ENCODE peak calls at places on chromosome 12, in nine cellular contexts. M is cardiac fibroblast; T is heart right ventricle; X is psoas muscle; C is PC-9; Y is endothelial cell of umbilical vein; B is CD4-positive, alpha-beta T cell; P is glutamatergic neuron; J is WTC11. K is an unnamed sample.

GRCh38 chr12:16555630-16556029 is 50.3 kb downstream of the LMO3 start:
- DNase-seq in M (peak), T (no peak), X (no peak), C (no peak), Y (no peak), B (no peak), P (no peak), J (peak), K (no peak)

GRCh38 chr12:56082967-56083366 is 3.0 kb downstream of the ERBB3 start:
- DNase-seq in M (no peak), T (no peak), X (no peak), C (no peak), Y (no peak), B (no peak), P (no peak), J (no peak), K (no peak)

GRCh38 chr12:28650906-28651305 is 460.6 kb downstream of the CCDC91 start:
- DNase-seq in M (no peak), T (no peak), X (no peak), C (no peak), Y (no peak), B (no peak), P (no peak), J (no peak), K (no peak)

GRCh38 chr12:77686760-77687159 is 143.9 kb upstream of the NAV3 start:
- DNase-seq in M (peak), T (no peak), X (no peak), C (no peak), Y (peak), B (no peak), P (no peak), J (no peak), K (no peak)

GRCh38 chr12:3304436-3305135 is 186.4 kb upstream of the PRMT8 start:
- DNase-seq in M (peak), T (no peak), X (no peak), C (peak), Y (peak), B (no peak), P (no peak), J (no peak), K (peak)

GRCh38 chr12:79688376-79689040 is 2.3 kb downstream of the PAWR start:
- DNase-seq in M (peak), T (no peak), X (no peak), C (no peak), Y (peak), B (no peak), P (no peak), J (no peak), K (no peak)

GRCh38 chr12:131815132-131815531 is 13.1 kb upstream of the MMP17 start:
- DNase-seq in M (no peak), T (no peak), X (peak), C (no peak), Y (no peak), B (no peak), P (no peak), J (no peak), K (no peak)

GRCh38 chr12:49800421-49801140 is 27.6 kb downstream of the NCKAP5L start:
- DNase-seq in M (no peak), T (no peak), X (peak), C (no peak), Y (no peak), B (no peak), P (no peak), J (no peak), K (no peak)

GRCh38 chr12:114166360-114166759 is 200.2 kb upstream of the RBM19 start:
- DNase-seq in M (peak), T (peak), X (no peak), C (peak), Y (no peak), B (no peak), P (peak), J (peak), K (peak)

GRCh38 chr12:103680591-103681065 is 93.6 kb downstream of the STAB2 start:
- DNase-seq in M (no peak), T (peak), X (no peak), C (no peak), Y (no peak), B (no peak), P (no peak), J (no peak), K (no peak)

GRCh38 chr12:75825686-75826085 is 205.9 kb downstream of the PHLDA1 start:
- DNase-seq in M (peak), T (no peak), X (no peak), C (peak), Y (no peak), B (no peak), P (no peak), J (no peak), K (peak)

GRCh38 chr12:188910-189621 is 24.9 kb downstream of the SLC6A12 start:
- DNase-seq in M (peak), T (peak), X (peak), C (peak), Y (peak), B (peak), P (peak), J (peak), K (peak)

GRCh38 chr12:98418357-98419075 is 96.9 kb upstream of the TMPO start:
- DNase-seq in M (peak), T (peak), X (peak), C (peak), Y (peak), B (no peak), P (no peak), J (peak), K (peak)

GRCh38 chr12:77122236-77122635 is 56.9 kb upstream of the E2F7 start:
- DNase-seq in M (peak), T (no peak), X (no peak), C (peak), Y (peak), B (no peak), P (no peak), J (no peak), K (peak)

DNA sequence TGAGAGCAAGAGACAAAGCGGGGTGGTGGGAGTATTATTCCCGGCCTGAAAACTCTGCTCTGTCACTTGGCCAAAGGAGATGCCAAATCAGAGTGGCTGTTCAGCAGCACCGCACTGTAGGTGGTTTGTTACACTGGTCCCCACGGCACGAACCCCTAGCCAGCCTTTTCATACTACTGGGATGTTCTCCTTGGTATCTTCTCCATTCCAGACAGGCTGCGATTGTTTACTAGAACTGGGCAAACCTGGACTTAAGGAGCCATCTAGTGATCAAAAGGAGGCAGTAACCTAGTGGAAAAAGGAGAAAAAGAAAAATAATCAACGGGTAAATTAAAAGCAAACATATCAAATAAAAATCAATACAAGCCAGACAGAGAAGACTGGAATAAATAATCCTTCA is 58.9 kb upstream of the TMTC2 start:
- DNase-seq in M (peak), T (no peak), X (no peak), C (no peak), Y (peak), B (no peak), P (no peak), J (no peak), K (peak)
- TF ChIP-seq CTCF in M (peak), T (no peak), X (peak), C (peak), Y (no peak), B (no peak), P (peak), J (peak), K (peak)

GRCh38 chr12:93563807-93564538 is 8.5 kb upstream of the SOCS2 start:
- DNase-seq in M (peak), T (no peak), X (no peak), C (peak), Y (no peak), B (no peak), P (no peak), J (no peak), K (peak)
- TF ChIP-seq CTCF in M (peak), T (peak), X (no peak), C (no peak), Y (no peak), B (no peak), P (no peak), J (no peak), K (no peak)

DNA sequence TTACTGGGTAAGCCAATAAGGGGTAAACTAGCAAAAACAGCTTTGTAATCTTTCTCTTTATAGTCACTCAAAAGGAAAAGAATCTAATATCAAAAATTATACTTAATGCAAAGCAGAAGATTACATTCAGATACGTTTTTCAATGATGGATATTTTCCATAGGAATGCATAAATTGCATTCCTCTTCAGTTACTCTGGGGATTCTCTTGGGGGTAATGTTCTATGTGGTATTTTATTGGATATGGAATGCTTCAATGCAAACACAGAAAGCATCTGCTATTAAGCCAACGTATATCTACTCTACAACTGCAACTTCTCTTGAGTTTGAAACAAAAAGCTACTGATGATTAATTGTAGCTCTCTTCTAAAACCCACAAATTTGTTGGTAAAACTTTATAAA is 106.0 kb downstream of the SLC41A2 start:
- DNase-seq in M (no peak), T (no peak), X (no peak), C (no peak), Y (no peak), B (no peak), P (no peak), J (no peak), K (no peak)
- TF ChIP-seq CTCF in M (no peak), T (no peak), X (no peak), C (no peak), Y (no peak), B (no peak), P (no peak), J (no peak), K (no peak)

GRCh38 chr12:86826051-86826450 is 569.9 kb upstream of the MGAT4C start:
- DNase-seq in M (no peak), T (no peak), X (no peak), C (no peak), Y (no peak), B (no peak), P (no peak), J (no peak), K (no peak)

GRCh38 chr12:86827409-86827808 is 571.2 kb upstream of the MGAT4C start:
- DNase-seq in M (no peak), T (no peak), X (no peak), C (no peak), Y (no peak), B (no peak), P (no peak), J (no peak), K (no peak)
- TF ChIP-seq CTCF in M (no peak), T (no peak), X (no peak), C (no peak), Y (no peak), B (no peak), P (no peak), J (no peak), K (no peak)

DNA sequence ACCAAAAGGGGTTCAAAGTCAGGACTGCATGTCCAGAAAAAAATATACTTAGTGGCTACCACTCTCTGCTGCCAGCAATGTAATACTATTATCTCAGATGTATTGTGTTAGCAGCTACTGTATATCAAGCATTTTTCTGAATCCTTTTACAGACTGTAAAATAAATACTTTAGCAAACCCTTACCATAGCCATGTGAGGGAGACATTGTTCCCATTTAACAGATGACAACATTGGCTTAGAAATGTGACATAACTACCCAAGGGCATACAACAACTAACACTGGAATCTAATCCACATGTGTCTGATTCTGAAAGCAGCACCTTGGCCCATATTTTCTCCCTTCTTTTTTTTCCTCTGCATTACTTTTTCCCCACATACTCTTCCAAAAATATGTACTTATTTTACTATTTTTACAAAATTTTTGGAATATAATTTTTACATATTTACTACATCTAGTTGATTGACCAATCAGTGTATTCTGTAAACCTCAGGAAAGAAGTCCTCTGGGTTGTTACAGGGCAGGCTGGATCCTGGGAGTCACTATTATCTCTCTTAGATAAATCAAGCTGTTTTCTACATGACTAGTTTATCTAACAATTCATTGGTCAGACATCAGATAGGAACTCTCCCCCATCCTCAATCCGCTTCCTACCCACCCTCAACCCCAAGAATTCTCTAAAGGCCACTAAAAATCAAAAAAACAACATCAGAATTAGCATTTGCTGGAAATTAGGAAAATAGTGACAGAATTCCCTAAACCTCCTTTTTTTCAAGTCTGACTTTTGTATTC is 154.1 kb downstream of the BTG1 start:
- DNase-seq in M (peak), T (no peak), X (no peak), C (no peak), Y (peak), B (no peak), P (no peak), J (no peak), K (no peak)
- TF ChIP-seq CTCF in M (no peak), T (no peak), X (no peak), C (no peak), Y (no peak), B (peak), P (no peak), J (no peak), K (no peak)

DNA sequence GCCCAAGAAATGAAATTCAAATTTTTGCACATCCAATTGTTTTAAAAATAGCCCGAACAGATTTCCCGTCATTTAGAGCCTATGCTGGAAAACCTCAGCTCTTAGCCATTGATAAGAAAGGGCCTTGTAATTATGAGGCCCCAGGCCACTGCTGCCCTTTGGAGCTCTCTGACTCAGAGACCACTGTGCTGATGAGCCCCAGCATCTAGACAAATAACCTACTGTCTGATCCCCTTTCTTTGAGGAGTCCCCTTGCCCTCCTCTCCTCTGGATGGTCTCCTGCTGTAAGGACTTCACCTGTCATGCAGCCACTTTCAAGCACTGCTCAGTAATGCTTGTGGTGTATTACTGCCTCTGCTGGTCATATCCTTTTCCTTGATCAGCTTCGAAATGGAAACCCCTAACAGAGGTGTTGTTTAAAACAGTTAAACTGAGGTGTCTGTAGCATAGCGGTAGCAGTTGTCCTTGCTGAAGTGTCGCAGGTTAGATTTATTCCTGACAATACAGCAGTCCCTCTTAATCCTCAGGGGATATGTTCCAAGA is 159.9 kb upstream of the SRRM4 start:
- DNase-seq in M (no peak), T (no peak), X (no peak), C (no peak), Y (no peak), B (no peak), P (no peak), J (no peak), K (no peak)
- TF ChIP-seq CTCF in M (no peak), T (no peak), X (no peak), C (no peak), Y (no peak), B (no peak), P (no peak), J (no peak), K (no peak)

GRCh38 chr12:54460317-54460935 is 13.0 kb downstream of the GTSF1 start:
- DNase-seq in M (no peak), T (no peak), X (no peak), C (no peak), Y (no peak), B (no peak), P (no peak), J (no peak), K (no peak)
- TF ChIP-seq CTCF in M (no peak), T (no peak), X (no peak), C (no peak), Y (no peak), B (no peak), P (no peak), J (no peak), K (no peak)

DNA sequence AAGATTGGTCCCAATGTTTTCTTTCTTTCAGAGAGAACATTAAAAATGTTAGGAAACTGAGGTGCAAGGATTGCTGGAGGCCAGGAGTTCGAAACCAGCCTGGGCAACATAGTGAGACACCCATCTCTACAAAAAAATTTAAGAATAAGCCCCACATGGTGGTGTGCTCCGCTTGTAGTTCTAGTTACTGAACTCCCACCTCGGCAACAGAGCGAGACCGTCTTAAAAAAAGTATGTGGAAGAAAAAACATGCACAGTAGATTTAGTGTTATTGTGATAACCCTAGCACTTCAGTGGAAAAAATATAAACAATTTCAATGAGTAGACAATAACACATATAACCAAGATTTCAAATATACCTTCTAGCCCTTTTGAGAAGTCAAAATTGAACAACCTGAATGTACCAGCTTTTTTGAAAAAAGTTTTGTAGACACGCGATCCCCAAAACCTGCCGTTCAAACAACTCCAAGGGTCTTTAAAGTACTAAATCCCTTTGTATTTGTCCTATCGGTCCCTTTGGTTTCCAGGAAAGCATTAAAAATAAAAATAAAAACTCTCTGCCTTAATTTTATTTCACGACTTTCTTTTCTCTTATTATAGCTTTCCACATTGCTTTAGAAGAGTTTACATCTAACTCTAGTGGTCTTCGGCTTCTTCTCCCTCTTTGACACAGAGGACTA is 1.0 kb upstream of the ANO6 start:
- DNase-seq in M (peak), T (no peak), X (no peak), C (no peak), Y (peak), B (no peak), P (no peak), J (no peak), K (no peak)
- TF ChIP-seq CTCF in M (no peak), T (peak), X (no peak), C (no peak), Y (no peak), B (no peak), P (no peak), J (no peak), K (no peak)

K was measured in Calu3.